ENCODE peak calls at places on chromosomes 13 and 19, in nine cellular contexts. U, J, A, H, Q, E, P, B and M are unnamed samples.

GRCh38 chr13:73366241-73366640 is 307.4 kb downstream of the KLF5 start:
- DNase-seq in U (peak), J (no peak), A (no peak), H (no peak), Q (no peak), E (no peak), P (no peak), B (no peak), M (no peak)

GRCh38 chr13:42137856-42138537 is 89.5 kb downstream of the DGKH start:
- DNase-seq in U (peak), J (no peak), A (peak), H (no peak), Q (no peak), E (no peak), P (no peak), B (no peak), M (no peak)

GRCh38 chr19:20078696-20079095 is 896 bp downstream of the ZNF90 start:
- DNase-seq in U (peak), J (peak), A (peak), H (peak), Q (no peak), E (no peak), P (peak), B (peak), M (no peak)

GRCh38 chr13:42702726-42703125 is 78.7 kb upstream of the FAM216B start:
- DNase-seq in U (no peak), J (no peak), A (peak), H (no peak), Q (no peak), E (no peak), P (no peak), B (no peak), M (no peak)

GRCh38 chr13:19601749-19602725 is 31.4 kb upstream of the MPHOSPH8 start:
- DNase-seq in U (peak), J (peak), A (peak), H (peak), Q (peak), E (peak), P (peak), B (peak), M (no peak)

GRCh38 chr13:101514695-101515275 is 62.3 kb downstream of the ITGBL1 start:
- DNase-seq in U (peak), J (no peak), A (peak), H (peak), Q (peak), E (peak), P (no peak), B (peak), M (no peak)

GRCh38 chr13:110885966-110886365 is 28.9 kb downstream of the ANKRD10 start:
- DNase-seq in U (peak), J (no peak), A (no peak), H (no peak), Q (no peak), E (peak), P (no peak), B (no peak), M (no peak)

GRCh38 chr19:6730153-6730804 is 7.1 kb downstream of the GPR108 start:
- DNase-seq in U (peak), J (peak), A (no peak), H (no peak), Q (no peak), E (peak), P (no peak), B (no peak), M (no peak)

GRCh38 chr19:17021793-17022590 is 4.6 kb downstream of the CPAMD8 start:
- DNase-seq in U (peak), J (no peak), A (no peak), H (no peak), Q (no peak), E (no peak), P (no peak), B (no peak), M (no peak)

DNA sequence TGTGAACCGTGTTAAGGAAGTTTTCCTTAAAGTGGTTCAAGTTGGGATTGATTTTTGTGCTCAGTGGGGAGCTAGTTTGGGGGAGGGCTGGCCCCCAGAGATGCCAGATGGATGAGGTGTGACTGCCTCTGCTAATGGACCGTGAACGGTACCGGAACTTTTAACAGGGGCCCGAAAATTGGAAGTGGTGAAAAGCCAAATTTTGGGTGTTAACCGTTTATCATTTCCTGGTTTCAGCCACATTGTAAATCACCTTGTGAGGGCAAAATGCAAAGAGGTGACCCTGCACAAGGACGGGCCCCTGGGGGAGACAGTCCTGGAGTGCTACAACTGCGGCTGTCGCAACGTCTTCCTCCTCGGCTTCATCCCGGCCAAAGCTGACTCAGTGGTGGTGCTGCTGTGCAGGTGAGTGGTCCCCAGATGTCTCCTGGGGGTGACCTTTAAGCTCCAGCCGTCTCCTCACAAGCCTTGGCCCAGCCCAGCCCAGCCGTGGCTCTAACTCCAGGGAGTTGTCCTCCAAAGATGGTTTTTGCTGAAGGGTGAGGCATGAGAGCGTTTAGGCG is 18.2 kb downstream of the UPF1 start:
- DNase-seq in U (no peak), J (peak), A (no peak), H (no peak), Q (no peak), E (no peak), P (no peak), B (no peak), M (no peak)
- H3K4me3 ChIP-seq in U (no peak), J (no peak), A (no peak), H (no peak), Q (no peak), E (no peak), P (peak), B (no peak), M (no peak)

GRCh38 chr13:75934889-75935288 is 298.8 kb downstream of the LMO7 start:
- DNase-seq in U (peak), J (no peak), A (peak), H (no peak), Q (no peak), E (no peak), P (no peak), B (no peak), M (no peak)
- H3K4me3 ChIP-seq in U (no peak), J (no peak), A (no peak), H (no peak), Q (no peak), E (no peak), P (no peak), B (no peak), M (no peak)

DNA sequence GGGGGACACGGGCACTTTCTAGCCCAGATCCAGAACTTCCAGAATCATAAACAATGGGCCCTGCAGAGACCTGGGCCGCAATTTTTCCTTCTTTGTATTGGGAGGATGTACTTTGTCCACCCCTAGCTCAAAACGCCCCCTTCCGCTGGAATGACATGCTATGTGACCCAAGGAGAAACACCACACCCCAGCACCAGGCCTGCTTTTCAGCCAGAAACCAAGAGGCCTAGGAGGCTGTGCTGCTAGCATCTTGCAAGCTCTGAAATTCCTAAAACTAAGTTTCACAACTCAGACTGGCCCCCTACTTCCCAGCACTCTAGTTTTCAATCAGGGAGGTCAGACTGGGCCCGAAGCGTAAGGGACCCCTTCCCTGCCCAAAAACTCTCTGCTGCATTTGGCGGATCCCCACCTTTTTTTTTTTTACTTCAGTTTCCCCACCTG is 538 bp downstream of the LSM4 start:
- DNase-seq in U (peak), J (no peak), A (peak), H (peak), Q (no peak), E (peak), P (peak), B (no peak), M (no peak)
- H3K4me3 ChIP-seq in U (peak), J (peak), A (peak), H (peak), Q (peak), E (peak), P (peak), B (peak), M (peak)

GRCh38 chr19:1852729-1853128 is 4.4 kb upstream of the REXO1 start:
- DNase-seq in U (no peak), J (no peak), A (no peak), H (no peak), Q (no peak), E (no peak), P (no peak), B (no peak), M (no peak)

GRCh38 chr19:1851581-1852293 is 3.5 kb upstream of the REXO1 start:
- DNase-seq in U (no peak), J (no peak), A (no peak), H (no peak), Q (peak), E (no peak), P (no peak), B (no peak), M (no peak)

GRCh38 chr19:1850809-1851544 is 2.7 kb upstream of the REXO1 start:
- DNase-seq in U (no peak), J (no peak), A (no peak), H (no peak), Q (no peak), E (no peak), P (no peak), B (no peak), M (no peak)

GRCh38 chr19:1853295-1854031 is 5.2 kb upstream of the REXO1 start:
- DNase-seq in U (peak), J (peak), A (no peak), H (peak), Q (peak), E (peak), P (peak), B (no peak), M (no peak)

DNA sequence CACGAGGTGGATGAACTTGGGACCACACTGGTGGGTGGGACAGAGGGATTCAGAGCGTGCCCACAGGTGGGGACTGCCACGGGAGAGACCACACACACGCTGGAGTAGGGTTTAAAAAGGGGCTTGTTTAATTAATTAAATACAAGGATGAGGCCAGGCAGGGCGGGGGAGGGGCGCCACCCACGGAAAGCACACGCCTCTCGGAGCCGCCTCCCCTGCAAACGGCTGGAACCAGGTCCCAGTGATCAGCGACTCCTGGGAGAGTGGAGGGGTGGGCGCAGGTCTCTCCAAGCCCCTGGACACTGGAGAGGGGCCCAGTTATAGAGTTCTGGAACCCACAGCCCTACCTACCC is 4.0 kb upstream of the REXO1 start:
- DNase-seq in U (no peak), J (no peak), A (no peak), H (no peak), Q (no peak), E (peak), P (no peak), B (no peak), M (no peak)
- H3K4me3 ChIP-seq in U (no peak), J (no peak), A (no peak), H (no peak), Q (peak), E (no peak), P (no peak), B (no peak), M (no peak)